ENCODE peak calls at places on chromosomes 13 and 19, in seven cellular contexts. One of them, this sample, is unnamed.

GRCh38 chr13:110197041-110197440 is 109.9 kb downstream of the COL4A1 start:
- DNase-seq in foreskin keratinocyte: peak; percentile 26
- DNase-seq in HL-60: no peak
- DNase-seq in glomerular endothelial cell: no peak
- DNase-seq in GM12865: no peak
- DNase-seq in EH: no peak
- DNase-seq in hepatocyte: peak; percentile 39
- DNase-seq in this sample: no peak

GRCh38 chr13:50448535-50448981 is 394.9 kb downstream of the DLEU7 start:
- DNase-seq in foreskin keratinocyte: peak; percentile 88
- DNase-seq in HL-60: no peak
- DNase-seq in glomerular endothelial cell: peak; percentile 80
- DNase-seq in GM12865: no peak
- DNase-seq in EH: no peak
- DNase-seq in hepatocyte: no peak
- DNase-seq in this sample: no peak

GRCh38 chr19:4970558-4971423 is 1.9 kb downstream of the KDM4B start:
- DNase-seq in foreskin keratinocyte: peak; percentile 33
- DNase-seq in HL-60: no peak
- DNase-seq in glomerular endothelial cell: no peak
- DNase-seq in GM12865: peak; percentile 20
- DNase-seq in EH: peak; percentile 44
- DNase-seq in hepatocyte: no peak
- DNase-seq in this sample: no peak

GRCh38 chr19:35790981-35791813 is 15.8 kb downstream of the ARHGAP33 start:
- DNase-seq in foreskin keratinocyte: no peak
- DNase-seq in HL-60: no peak
- DNase-seq in glomerular endothelial cell: no peak
- DNase-seq in GM12865: peak; percentile 41
- DNase-seq in EH: no peak
- DNase-seq in hepatocyte: no peak
- DNase-seq in this sample: no peak

GRCh38 chr13:40477623-40478608 is 188.5 kb downstream of the FOXO1 start:
- DNase-seq in foreskin keratinocyte: no peak
- DNase-seq in HL-60: no peak
- DNase-seq in glomerular endothelial cell: peak; percentile 86
- DNase-seq in GM12865: no peak
- DNase-seq in EH: peak; percentile 35
- DNase-seq in hepatocyte: no peak
- DNase-seq in this sample: no peak

GRCh38 chr19:8702350-8702749 is 3.8 kb upstream of the ACTL9 start:
- DNase-seq in foreskin keratinocyte: no peak
- DNase-seq in HL-60: peak; percentile 15
- DNase-seq in glomerular endothelial cell: no peak
- DNase-seq in GM12865: no peak
- DNase-seq in EH: no peak
- DNase-seq in hepatocyte: no peak
- DNase-seq in this sample: no peak

GRCh38 chr19:32313866-32314265 is 31.5 kb upstream of the ZNF507 start:
- DNase-seq in foreskin keratinocyte: no peak
- DNase-seq in HL-60: no peak
- DNase-seq in glomerular endothelial cell: no peak
- DNase-seq in GM12865: no peak
- DNase-seq in EH: no peak
- DNase-seq in hepatocyte: no peak
- DNase-seq in this sample: no peak

GRCh38 chr13:48156466-48156865 is 61.6 kb upstream of the MED4 start:
- DNase-seq in foreskin keratinocyte: peak; percentile 64
- DNase-seq in HL-60: no peak
- DNase-seq in glomerular endothelial cell: no peak
- DNase-seq in GM12865: peak; percentile 46
- DNase-seq in EH: no peak
- DNase-seq in hepatocyte: no peak
- DNase-seq in this sample: peak; percentile 17

GRCh38 chr19:16496613-16496983 is 404 bp downstream of the C19orf44 start:
- DNase-seq in foreskin keratinocyte: peak; percentile 48
- DNase-seq in HL-60: no peak
- DNase-seq in glomerular endothelial cell: no peak
- DNase-seq in GM12865: no peak
- DNase-seq in EH: peak; percentile 77
- DNase-seq in hepatocyte: no peak
- DNase-seq in this sample: peak; percentile 59

GRCh38 chr19:10205636-10206035 is 10.9 kb upstream of the DNMT1 start:
- DNase-seq in foreskin keratinocyte: no peak
- DNase-seq in HL-60: no peak
- DNase-seq in glomerular endothelial cell: no peak
- DNase-seq in GM12865: no peak
- DNase-seq in EH: no peak
- DNase-seq in hepatocyte: no peak
- DNase-seq in this sample: no peak

GRCh38 chr19:29623726-29624488 is 17.8 kb downstream of the POP4 start:
- DNase-seq in foreskin keratinocyte: no peak
- DNase-seq in HL-60: no peak
- DNase-seq in glomerular endothelial cell: no peak
- DNase-seq in GM12865: peak; percentile 75
- DNase-seq in EH: no peak
- DNase-seq in hepatocyte: no peak
- DNase-seq in this sample: no peak

GRCh38 chr13:113731192-113732175 is 27.5 kb upstream of the TMEM255B start:
- DNase-seq in foreskin keratinocyte: no peak
- DNase-seq in HL-60: no peak
- DNase-seq in glomerular endothelial cell: no peak
- DNase-seq in GM12865: no peak
- DNase-seq in EH: no peak
- DNase-seq in hepatocyte: no peak
- DNase-seq in this sample: no peak

GRCh38 chr19:30530751-30531150 is 158.6 kb downstream of the ZNF536 start:
- DNase-seq in foreskin keratinocyte: no peak
- DNase-seq in HL-60: no peak
- DNase-seq in glomerular endothelial cell: no peak
- DNase-seq in GM12865: no peak
- DNase-seq in EH: no peak
- DNase-seq in hepatocyte: no peak
- DNase-seq in this sample: no peak

GRCh38 chr13:99067160-99067985 is 89.5 kb upstream of the DOCK9 start:
- DNase-seq in foreskin keratinocyte: peak; percentile 96
- DNase-seq in HL-60: no peak
- DNase-seq in glomerular endothelial cell: no peak
- DNase-seq in GM12865: no peak
- DNase-seq in EH: peak; percentile 92
- DNase-seq in hepatocyte: peak; percentile 17
- DNase-seq in this sample: peak; percentile 83

GRCh38 chr19:1181606-1182005 is 7.5 kb upstream of the SBNO2 start:
- DNase-seq in foreskin keratinocyte: peak; percentile 71
- DNase-seq in HL-60: no peak
- DNase-seq in glomerular endothelial cell: no peak
- DNase-seq in GM12865: no peak
- DNase-seq in EH: no peak
- DNase-seq in hepatocyte: peak; percentile 43
- DNase-seq in this sample: no peak

GRCh38 chr13:113457510-113457909 is 4.2 kb upstream of the ADPRHL1 start:
- DNase-seq in foreskin keratinocyte: no peak
- DNase-seq in HL-60: no peak
- DNase-seq in glomerular endothelial cell: no peak
- DNase-seq in GM12865: no peak
- DNase-seq in EH: no peak
- DNase-seq in hepatocyte: no peak
- DNase-seq in this sample: no peak

GRCh38 chr19:42048992-42049391 is 21.0 kb downstream of the GRIK5 start:
- DNase-seq in foreskin keratinocyte: peak; percentile 58
- DNase-seq in HL-60: no peak
- DNase-seq in glomerular endothelial cell: no peak
- DNase-seq in GM12865: no peak
- DNase-seq in EH: peak; percentile 4
- DNase-seq in hepatocyte: no peak
- DNase-seq in this sample: no peak

GRCh38 chr19:19530889-19531288 is 2.2 kb downstream of the YJEFN3 start:
- DNase-seq in foreskin keratinocyte: no peak
- DNase-seq in HL-60: no peak
- DNase-seq in glomerular endothelial cell: no peak
- DNase-seq in GM12865: no peak
- DNase-seq in EH: no peak
- DNase-seq in hepatocyte: no peak
- DNase-seq in this sample: no peak

GRCh38 chr13:60869941-60870613 is 473.1 kb downstream of the TDRD3 start:
- DNase-seq in foreskin keratinocyte: no peak
- DNase-seq in HL-60: no peak
- DNase-seq in glomerular endothelial cell: no peak
- DNase-seq in GM12865: no peak
- DNase-seq in EH: no peak
- DNase-seq in hepatocyte: no peak
- DNase-seq in this sample: no peak

GRCh38 chr19:10318807-10319426 is 3.1 kb upstream of the FDX2 start:
- DNase-seq in foreskin keratinocyte: no peak
- DNase-seq in HL-60: no peak
- DNase-seq in glomerular endothelial cell: no peak
- DNase-seq in GM12865: no peak
- DNase-seq in EH: no peak
- DNase-seq in hepatocyte: no peak
- DNase-seq in this sample: no peak

GRCh38 chr13:54232700-54233099 is 1204.1 kb downstream of the OLFM4 start:
- DNase-seq in foreskin keratinocyte: no peak
- DNase-seq in HL-60: no peak
- DNase-seq in glomerular endothelial cell: no peak
- DNase-seq in GM12865: no peak
- DNase-seq in EH: no peak
- DNase-seq in hepatocyte: no peak
- DNase-seq in this sample: no peak

GRCh38 chr13:23509781-23510543 is 60.2 kb upstream of the TNFRSF19 start:
- DNase-seq in foreskin keratinocyte: peak; percentile 83
- DNase-seq in HL-60: no peak
- DNase-seq in glomerular endothelial cell: no peak
- DNase-seq in GM12865: no peak
- DNase-seq in EH: peak; percentile 90
- DNase-seq in hepatocyte: no peak
- DNase-seq in this sample: peak; percentile 72

GRCh38 chr13:20983386-20983785 is 78.0 kb downstream of the LATS2 start:
- DNase-seq in foreskin keratinocyte: no peak
- DNase-seq in HL-60: no peak
- DNase-seq in glomerular endothelial cell: no peak
- DNase-seq in GM12865: no peak
- DNase-seq in EH: no peak
- DNase-seq in hepatocyte: no peak
- DNase-seq in this sample: no peak

GRCh38 chr13:79485014-79485441 is 4.1 kb downstream of the NDFIP2 start:
- DNase-seq in foreskin keratinocyte: peak; percentile 98
- DNase-seq in HL-60: no peak
- DNase-seq in glomerular endothelial cell: no peak
- DNase-seq in GM12865: no peak
- DNase-seq in EH: peak; percentile 90
- DNase-seq in hepatocyte: peak; percentile 80
- DNase-seq in this sample: peak; percentile 73

GRCh38 chr13:26185720-26186119 is 36.4 kb downstream of the RNF6 start:
- DNase-seq in foreskin keratinocyte: no peak
- DNase-seq in HL-60: no peak
- DNase-seq in glomerular endothelial cell: no peak
- DNase-seq in GM12865: no peak
- DNase-seq in EH: no peak
- DNase-seq in hepatocyte: peak; percentile 20
- DNase-seq in this sample: no peak

GRCh38 chr13:53460776-53461175 is 432.2 kb downstream of the OLFM4 start:
- DNase-seq in foreskin keratinocyte: no peak
- DNase-seq in HL-60: no peak
- DNase-seq in glomerular endothelial cell: no peak
- DNase-seq in GM12865: no peak
- DNase-seq in EH: no peak
- DNase-seq in hepatocyte: no peak
- DNase-seq in this sample: no peak

GRCh38 chr13:100130092-100130491 is 41.2 kb downstream of the PCCA start:
- DNase-seq in foreskin keratinocyte: peak; percentile 12
- DNase-seq in HL-60: no peak
- DNase-seq in glomerular endothelial cell: peak; percentile 10
- DNase-seq in GM12865: no peak
- DNase-seq in EH: peak; percentile 31
- DNase-seq in hepatocyte: no peak
- DNase-seq in this sample: peak; percentile 62

GRCh38 chr13:109500146-109500773 is 286.1 kb downstream of the IRS2 start:
- DNase-seq in foreskin keratinocyte: no peak
- DNase-seq in HL-60: no peak
- DNase-seq in glomerular endothelial cell: no peak
- DNase-seq in GM12865: no peak
- DNase-seq in EH: no peak
- DNase-seq in hepatocyte: no peak
- DNase-seq in this sample: peak; percentile 29

GRCh38 chr19:35963514-35963913 is 27.3 kb downstream of the LRFN3 start:
- DNase-seq in foreskin keratinocyte: peak; percentile 38
- DNase-seq in HL-60: no peak
- DNase-seq in glomerular endothelial cell: peak; percentile 22
- DNase-seq in GM12865: peak; percentile 31
- DNase-seq in EH: peak; percentile 56
- DNase-seq in hepatocyte: peak; percentile 86
- DNase-seq in this sample: peak; percentile 53

GRCh38 chr13:113669231-113669870 is 2.3 kb downstream of the GRK1 start:
- DNase-seq in foreskin keratinocyte: no peak
- DNase-seq in HL-60: no peak
- DNase-seq in glomerular endothelial cell: no peak
- DNase-seq in GM12865: no peak
- DNase-seq in EH: no peak
- DNase-seq in hepatocyte: no peak
- DNase-seq in this sample: no peak

GRCh38 chr19:2050991-2051770 is at the start of gene MKNK2:
- DNase-seq in foreskin keratinocyte: peak; percentile 59
- DNase-seq in HL-60: peak; percentile 83
- DNase-seq in glomerular endothelial cell: no peak
- DNase-seq in GM12865: peak; percentile 95
- DNase-seq in EH: peak; percentile 86
- DNase-seq in hepatocyte: peak; percentile 97
- DNase-seq in this sample: peak; percentile 80

GRCh38 chr13:64423467-64423866 is 2806.7 kb downstream of the PCDH9 start:
- DNase-seq in foreskin keratinocyte: no peak
- DNase-seq in HL-60: no peak
- DNase-seq in glomerular endothelial cell: no peak
- DNase-seq in GM12865: no peak
- DNase-seq in EH: no peak
- DNase-seq in hepatocyte: no peak
- DNase-seq in this sample: no peak

GRCh38 chr19:1864480-1865171 is 1.2 kb upstream of the KLF16 start:
- DNase-seq in foreskin keratinocyte: no peak
- DNase-seq in HL-60: peak; percentile 78
- DNase-seq in glomerular endothelial cell: no peak
- DNase-seq in GM12865: peak; percentile 89
- DNase-seq in EH: peak; percentile 63
- DNase-seq in hepatocyte: peak; percentile 87
- DNase-seq in this sample: peak; percentile 55

GRCh38 chr13:112903071-112903577 is 65.9 kb upstream of the MCF2L start:
- DNase-seq in foreskin keratinocyte: no peak
- DNase-seq in HL-60: no peak
- DNase-seq in glomerular endothelial cell: no peak
- DNase-seq in GM12865: no peak
- DNase-seq in EH: no peak
- DNase-seq in hepatocyte: no peak
- DNase-seq in this sample: no peak